ENCODE peak calls at places on chromosome 22, in five cellular contexts. One of them, this sample, is unnamed.

GRCh38 chr22:47795477-47796127 is 1033.2 kb downstream of the TBC1D22A start:
- DNase-seq in A673: no peak
- DNase-seq in transverse colon: no peak
- DNase-seq in SK-N-SH: no peak
- DNase-seq in suprapubic skin: no peak
- DNase-seq in this sample: no peak

GRCh38 chr22:42283288-42284229 is 13.1 kb upstream of the TCF20 start:
- DNase-seq in A673: no peak
- DNase-seq in transverse colon: no peak
- DNase-seq in SK-N-SH: peak
- DNase-seq in suprapubic skin: no peak
- DNase-seq in this sample: no peak

GRCh38 chr22:20456064-20456721 is 18.6 kb upstream of the SCARF2 start:
- DNase-seq in A673: peak
- DNase-seq in transverse colon: peak
- DNase-seq in SK-N-SH: peak
- DNase-seq in suprapubic skin: peak
- DNase-seq in this sample: no peak

GRCh38 chr22:50016988-50017700 is 4.6 kb upstream of the IL17REL start:
- DNase-seq in A673: no peak
- DNase-seq in transverse colon: peak
- DNase-seq in SK-N-SH: peak
- DNase-seq in suprapubic skin: peak
- DNase-seq in this sample: no peak

GRCh38 chr22:49554296-49554625 is 273.4 kb downstream of the BRD1 start:
- DNase-seq in A673: no peak
- DNase-seq in transverse colon: no peak
- DNase-seq in SK-N-SH: no peak
- DNase-seq in suprapubic skin: peak
- DNase-seq in this sample: no peak

GRCh38 chr22:49833340-49834007 is 5.8 kb upstream of the BRD1 start:
- DNase-seq in A673: no peak
- DNase-seq in transverse colon: no peak
- DNase-seq in SK-N-SH: no peak
- DNase-seq in suprapubic skin: no peak
- DNase-seq in this sample: no peak

GRCh38 chr22:50208939-50209892 is 8.4 kb downstream of the SELENOO start:
- DNase-seq in A673: no peak
- DNase-seq in transverse colon: peak
- DNase-seq in SK-N-SH: no peak
- DNase-seq in suprapubic skin: no peak
- DNase-seq in this sample: no peak

GRCh38 chr22:39150848-39151215 is 1.6 kb downstream of the CBX7 start:
- DNase-seq in A673: no peak
- DNase-seq in transverse colon: no peak
- DNase-seq in SK-N-SH: no peak
- DNase-seq in suprapubic skin: no peak
- DNase-seq in this sample: peak

GRCh38 chr22:21009638-21010425 is 5.1 kb upstream of the P2RX6 start:
- DNase-seq in A673: peak
- DNase-seq in transverse colon: peak
- DNase-seq in SK-N-SH: no peak
- DNase-seq in suprapubic skin: no peak
- DNase-seq in this sample: no peak

GRCh38 chr22:49023879-49024774 is 803.5 kb downstream of the BRD1 start:
- DNase-seq in A673: no peak
- DNase-seq in transverse colon: no peak
- DNase-seq in SK-N-SH: no peak
- DNase-seq in suprapubic skin: peak
- DNase-seq in this sample: no peak

GRCh38 chr22:29062286-29062949 is 787 bp upstream of the C22orf31 start:
- DNase-seq in A673: no peak
- DNase-seq in transverse colon: no peak
- DNase-seq in SK-N-SH: no peak
- DNase-seq in suprapubic skin: peak
- DNase-seq in this sample: no peak

GRCh38 chr22:38713921-38714320 is 8.2 kb downstream of the GTPBP1 start:
- DNase-seq in A673: no peak
- DNase-seq in transverse colon: no peak
- DNase-seq in SK-N-SH: no peak
- DNase-seq in suprapubic skin: no peak
- DNase-seq in this sample: no peak

GRCh38 chr22:27778299-27779090 is 23.1 kb downstream of the MN1 start:
- DNase-seq in A673: no peak
- DNase-seq in transverse colon: no peak
- DNase-seq in SK-N-SH: no peak
- DNase-seq in suprapubic skin: no peak
- DNase-seq in this sample: no peak

GRCh38 chr22:32887293-32887692 is 85.8 kb downstream of the TIMP3 start:
- DNase-seq in A673: no peak
- DNase-seq in transverse colon: no peak
- DNase-seq in SK-N-SH: no peak
- DNase-seq in suprapubic skin: no peak
- DNase-seq in this sample: no peak

GRCh38 chr22:48263431-48263765 is 1500.9 kb downstream of the TBC1D22A start:
- DNase-seq in A673: no peak
- DNase-seq in transverse colon: no peak
- DNase-seq in SK-N-SH: no peak
- DNase-seq in suprapubic skin: no peak
- DNase-seq in this sample: no peak

GRCh38 chr22:27216444-27216843 is 559.1 kb downstream of the MIAT start:
- DNase-seq in A673: no peak
- DNase-seq in transverse colon: no peak
- DNase-seq in SK-N-SH: no peak
- DNase-seq in suprapubic skin: no peak
- DNase-seq in this sample: no peak

GRCh38 chr22:27310966-27311665 is 490.4 kb downstream of the MN1 start:
- DNase-seq in A673: no peak
- DNase-seq in transverse colon: no peak
- DNase-seq in SK-N-SH: no peak
- DNase-seq in suprapubic skin: no peak
- DNase-seq in this sample: no peak

GRCh38 chr22:30882181-30882771 is 86.3 kb downstream of the MORC2 start:
- DNase-seq in A673: no peak
- DNase-seq in transverse colon: no peak
- DNase-seq in SK-N-SH: no peak
- DNase-seq in suprapubic skin: no peak
- DNase-seq in this sample: no peak

GRCh38 chr22:46056169-46057041 is 79.4 kb upstream of the WNT7B start:
- DNase-seq in A673: peak
- DNase-seq in transverse colon: peak
- DNase-seq in SK-N-SH: peak
- DNase-seq in suprapubic skin: peak
- DNase-seq in this sample: peak
- H3K27ac ChIP-seq in A673: peak
- H3K27ac ChIP-seq in transverse colon: peak
- H3K27ac ChIP-seq in SK-N-SH: peak
- H3K27ac ChIP-seq in suprapubic skin: peak
- H3K27ac ChIP-seq in this sample: peak

DNA sequence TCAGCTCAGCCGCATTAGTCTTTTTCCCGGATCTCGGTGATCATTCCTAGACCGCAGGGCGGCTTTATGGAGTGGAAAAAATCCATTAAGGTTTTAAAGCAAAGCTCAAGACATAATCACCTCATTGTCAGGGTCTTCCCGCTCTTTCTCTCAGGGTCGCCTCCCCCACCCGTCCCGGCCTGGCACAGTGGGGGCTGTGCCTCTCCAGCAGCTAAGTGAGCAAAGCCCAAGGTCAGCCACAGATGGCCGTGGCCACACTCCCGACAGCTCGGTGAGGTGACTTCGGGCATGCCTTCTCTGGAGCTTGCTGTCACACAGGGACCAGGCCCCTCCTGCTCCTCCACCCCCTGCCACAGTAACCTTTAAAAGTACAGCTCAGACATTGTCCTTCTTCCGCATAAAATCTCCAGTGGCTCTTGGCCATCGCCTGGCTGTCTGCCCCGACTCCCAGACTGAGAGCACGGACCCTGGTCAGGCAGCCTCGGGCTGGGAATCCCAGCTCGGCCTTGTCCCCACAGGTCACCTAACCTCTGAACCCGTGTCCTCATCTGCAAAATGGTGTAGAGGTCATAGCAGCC is 69.8 kb upstream of the SHISAL1 start:
- DNase-seq in A673: no peak
- DNase-seq in transverse colon: no peak
- DNase-seq in SK-N-SH: no peak
- DNase-seq in suprapubic skin: peak
- DNase-seq in this sample: no peak
- H3K27ac ChIP-seq in A673: no peak
- H3K27ac ChIP-seq in transverse colon: no peak
- H3K27ac ChIP-seq in SK-N-SH: no peak
- H3K27ac ChIP-seq in suprapubic skin: no peak
- H3K27ac ChIP-seq in this sample: no peak

GRCh38 chr22:45672564-45673481 is 1.2 kb downstream of the ATXN10 start:
- DNase-seq in A673: no peak
- DNase-seq in transverse colon: no peak
- DNase-seq in SK-N-SH: no peak
- DNase-seq in suprapubic skin: no peak
- DNase-seq in this sample: no peak
- H3K27ac ChIP-seq in A673: peak
- H3K27ac ChIP-seq in transverse colon: peak
- H3K27ac ChIP-seq in SK-N-SH: peak
- H3K27ac ChIP-seq in suprapubic skin: peak
- H3K27ac ChIP-seq in this sample: peak

DNA sequence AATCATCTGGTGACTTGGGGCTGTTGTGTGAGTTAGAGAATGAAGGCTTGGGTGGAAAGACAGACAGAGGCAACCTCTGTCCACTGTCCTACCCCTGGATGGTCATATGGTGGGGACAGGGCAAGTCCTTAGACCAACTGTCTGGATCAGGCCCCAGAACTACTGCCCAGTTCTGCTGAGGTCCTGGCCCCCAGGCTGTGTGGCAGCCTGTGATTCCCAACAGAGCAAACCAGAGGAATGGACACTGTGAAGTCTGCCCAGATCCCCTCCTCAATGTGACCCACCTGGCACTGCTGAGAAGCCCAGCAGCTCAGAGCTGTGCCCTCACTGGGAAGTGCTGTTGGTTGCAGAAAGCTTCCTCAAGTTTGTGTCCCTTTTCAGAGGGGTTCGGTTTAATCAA is 69.0 kb downstream of the GGTLC2 start:
- DNase-seq in A673: no peak
- DNase-seq in transverse colon: no peak
- DNase-seq in SK-N-SH: no peak
- DNase-seq in suprapubic skin: no peak
- DNase-seq in this sample: no peak
- H3K27ac ChIP-seq in A673: no peak
- H3K27ac ChIP-seq in transverse colon: no peak
- H3K27ac ChIP-seq in SK-N-SH: no peak
- H3K27ac ChIP-seq in suprapubic skin: no peak
- H3K27ac ChIP-seq in this sample: no peak

GRCh38 chr22:36528336-36528735 is 630 bp downstream of the EIF3D start:
- DNase-seq in A673: no peak
- DNase-seq in transverse colon: no peak
- DNase-seq in SK-N-SH: peak
- DNase-seq in suprapubic skin: no peak
- DNase-seq in this sample: no peak
- H3K27ac ChIP-seq in A673: peak
- H3K27ac ChIP-seq in transverse colon: peak
- H3K27ac ChIP-seq in SK-N-SH: peak
- H3K27ac ChIP-seq in suprapubic skin: peak
- H3K27ac ChIP-seq in this sample: peak

DNA sequence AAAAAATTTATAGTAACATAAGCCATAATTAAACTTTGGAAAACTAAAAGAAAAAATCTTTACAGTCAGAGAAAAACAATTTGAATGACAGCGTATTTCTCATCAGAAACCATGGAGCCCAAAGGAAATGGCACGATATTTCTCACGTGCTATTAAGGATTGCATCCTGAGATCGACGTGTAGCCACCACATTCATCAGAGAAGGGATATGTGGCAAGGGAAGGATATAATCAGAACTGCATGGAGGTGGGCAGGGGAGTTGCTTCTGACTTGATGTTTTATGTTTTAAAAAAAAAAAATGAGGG is 74.0 kb downstream of the SGSM3 start:
- DNase-seq in A673: no peak
- DNase-seq in transverse colon: no peak
- DNase-seq in SK-N-SH: no peak
- DNase-seq in suprapubic skin: no peak
- DNase-seq in this sample: no peak
- H3K27ac ChIP-seq in A673: no peak
- H3K27ac ChIP-seq in transverse colon: no peak
- H3K27ac ChIP-seq in SK-N-SH: no peak
- H3K27ac ChIP-seq in suprapubic skin: no peak
- H3K27ac ChIP-seq in this sample: no peak

DNA sequence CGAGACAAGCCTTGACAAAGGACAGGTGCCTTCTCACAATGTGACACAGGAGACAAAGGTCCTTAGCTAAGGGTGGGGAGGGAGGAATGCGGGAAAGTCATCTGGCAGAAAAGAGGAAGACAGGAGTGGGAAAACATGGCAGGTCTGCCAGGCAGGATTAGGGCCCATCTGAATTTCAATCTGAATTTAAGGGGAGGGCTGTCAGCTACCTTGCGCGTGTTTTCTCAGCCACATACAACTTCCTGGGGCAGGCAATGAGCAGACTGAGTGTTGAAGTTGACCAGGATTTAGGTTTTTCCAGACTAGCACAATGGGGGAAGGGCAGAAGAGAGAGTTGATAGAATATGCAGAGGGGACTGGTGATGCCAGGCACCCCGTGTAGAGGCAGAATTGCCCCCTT is 66.7 kb upstream of the LARGE1 start:
- DNase-seq in A673: no peak
- DNase-seq in transverse colon: no peak
- DNase-seq in SK-N-SH: no peak
- DNase-seq in suprapubic skin: no peak
- DNase-seq in this sample: no peak
- H3K27ac ChIP-seq in A673: no peak
- H3K27ac ChIP-seq in transverse colon: no peak
- H3K27ac ChIP-seq in SK-N-SH: no peak
- H3K27ac ChIP-seq in suprapubic skin: no peak
- H3K27ac ChIP-seq in this sample: no peak

DNA sequence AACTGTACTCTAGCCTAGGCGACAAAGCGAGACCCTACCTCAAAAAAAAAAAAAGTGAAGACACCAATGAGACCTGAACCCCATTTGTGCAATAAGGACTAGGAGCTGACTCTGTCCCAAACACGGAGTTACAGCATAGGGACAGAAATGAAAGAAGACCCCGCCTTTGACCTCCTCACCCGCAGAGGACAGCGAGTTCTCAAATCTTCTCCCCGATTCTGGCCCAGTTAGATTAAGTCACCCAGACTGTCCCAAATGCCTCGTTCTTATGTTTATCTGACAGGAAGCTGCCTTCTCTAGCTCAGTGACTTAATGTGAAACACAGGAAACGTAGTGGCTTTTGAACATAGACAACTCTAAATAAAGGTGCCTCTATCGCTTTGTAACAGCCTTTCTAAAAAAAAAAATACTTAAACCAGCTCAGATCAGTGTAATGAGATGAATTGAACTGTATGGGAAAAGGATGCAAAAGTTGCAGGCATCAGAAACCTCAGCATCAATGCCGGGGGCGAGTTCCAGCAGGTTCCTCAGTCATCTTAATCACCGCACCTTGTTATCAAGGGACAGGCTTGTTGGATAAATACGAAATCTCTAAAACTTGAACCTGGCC is 10.6 kb downstream of the MYH9 start:
- DNase-seq in A673: no peak
- DNase-seq in transverse colon: no peak
- DNase-seq in SK-N-SH: no peak
- DNase-seq in suprapubic skin: no peak
- DNase-seq in this sample: no peak
- H3K27ac ChIP-seq in A673: no peak
- H3K27ac ChIP-seq in transverse colon: peak
- H3K27ac ChIP-seq in SK-N-SH: no peak
- H3K27ac ChIP-seq in suprapubic skin: peak
- H3K27ac ChIP-seq in this sample: no peak